ENCODE peak calls at places on chromosome 2, in seven cellular contexts. One of them, this sample, is unnamed. For H3K4me1, the result is how much of the 10 kb centered on the place peaks cover.

GRCh38 chr2:120625865-120626560 is 109.7 kb upstream of the GLI2 start:
- DNase-seq in HCT116: no peak
- DNase-seq in upper lobe of right lung: peak
- DNase-seq in GM23338: no peak
- DNase-seq in thyroid gland: peak
- DNase-seq in fibroblast of lung: no peak
- DNase-seq in A673: no peak
- DNase-seq in this sample: no peak

GRCh38 chr2:58268685-58269084 is 27.6 kb upstream of the FANCL start:
- DNase-seq in HCT116: no peak
- DNase-seq in upper lobe of right lung: no peak
- DNase-seq in GM23338: no peak
- DNase-seq in thyroid gland: no peak
- DNase-seq in fibroblast of lung: no peak
- DNase-seq in A673: no peak
- DNase-seq in this sample: no peak

GRCh38 chr2:38192976-38193375 is 117.0 kb upstream of the CYP1B1 start:
- DNase-seq in HCT116: no peak
- DNase-seq in upper lobe of right lung: no peak
- DNase-seq in GM23338: peak
- DNase-seq in thyroid gland: no peak
- DNase-seq in fibroblast of lung: no peak
- DNase-seq in A673: no peak
- DNase-seq in this sample: no peak

GRCh38 chr2:78999410-78999809 is 26.1 kb upstream of the REG3G start:
- DNase-seq in HCT116: no peak
- DNase-seq in upper lobe of right lung: no peak
- DNase-seq in GM23338: peak
- DNase-seq in thyroid gland: no peak
- DNase-seq in fibroblast of lung: no peak
- DNase-seq in A673: peak
- DNase-seq in this sample: peak

GRCh38 chr2:104606056-104606455 is 247.9 kb upstream of the POU3F3 start:
- DNase-seq in HCT116: no peak
- DNase-seq in upper lobe of right lung: no peak
- DNase-seq in GM23338: no peak
- DNase-seq in thyroid gland: no peak
- DNase-seq in fibroblast of lung: peak
- DNase-seq in A673: no peak
- DNase-seq in this sample: no peak

GRCh38 chr2:157587576-157587975 is 41.1 kb downstream of the ACVR1C start:
- DNase-seq in HCT116: no peak
- DNase-seq in upper lobe of right lung: no peak
- DNase-seq in GM23338: no peak
- DNase-seq in thyroid gland: no peak
- DNase-seq in fibroblast of lung: peak
- DNase-seq in A673: no peak
- DNase-seq in this sample: peak

GRCh38 chr2:168851674-168852320 is 38.4 kb downstream of the SPC25 start:
- DNase-seq in HCT116: peak
- DNase-seq in upper lobe of right lung: no peak
- DNase-seq in GM23338: no peak
- DNase-seq in thyroid gland: peak
- DNase-seq in fibroblast of lung: peak
- DNase-seq in A673: peak
- DNase-seq in this sample: no peak

GRCh38 chr2:204299766-204300165 is 245.5 kb upstream of the PARD3B start:
- DNase-seq in HCT116: no peak
- DNase-seq in upper lobe of right lung: no peak
- DNase-seq in GM23338: no peak
- DNase-seq in thyroid gland: no peak
- DNase-seq in fibroblast of lung: no peak
- DNase-seq in A673: no peak
- DNase-seq in this sample: no peak

GRCh38 chr2:19883486-19883885 is 18.3 kb downstream of the TTC32 start:
- DNase-seq in HCT116: no peak
- DNase-seq in upper lobe of right lung: no peak
- DNase-seq in GM23338: no peak
- DNase-seq in thyroid gland: peak
- DNase-seq in fibroblast of lung: no peak
- DNase-seq in A673: no peak
- DNase-seq in this sample: no peak

DNA sequence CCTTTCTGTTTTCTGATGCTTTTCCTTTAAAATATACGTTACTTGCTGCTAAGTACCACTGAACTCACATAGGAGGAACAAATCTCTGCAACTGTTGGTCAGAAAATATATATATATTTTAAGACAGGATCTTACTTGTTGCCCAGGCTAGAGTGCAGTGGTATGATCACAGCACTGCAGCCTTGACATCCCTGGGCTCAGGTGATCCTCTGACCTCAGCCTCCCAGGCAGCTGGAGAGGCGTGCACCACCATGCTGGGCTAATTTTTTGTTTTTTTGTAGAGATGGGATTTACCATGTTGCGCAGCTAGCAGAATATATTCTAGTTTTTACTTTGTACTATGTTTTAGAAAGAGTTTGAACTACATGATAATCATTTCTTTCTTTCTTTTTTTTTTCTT is 51.5 kb downstream of the EHBP1 start:
- DNase-seq in HCT116: no peak
- DNase-seq in upper lobe of right lung: no peak
- DNase-seq in GM23338: no peak
- DNase-seq in thyroid gland: no peak
- DNase-seq in fibroblast of lung: no peak
- DNase-seq in A673: no peak
- DNase-seq in this sample: no peak
- H3K4me1 ChIP-seq in HCT116: under half
- H3K4me1 ChIP-seq in upper lobe of right lung: under half
- H3K4me1 ChIP-seq in GM23338: under half
- H3K4me1 ChIP-seq in thyroid gland: under half
- H3K4me1 ChIP-seq in fibroblast of lung: under half
- H3K4me1 ChIP-seq in A673: under half
- H3K4me1 ChIP-seq in this sample: under half

GRCh38 chr2:21800356-21800755 is 676.6 kb downstream of the TDRD15 start:
- DNase-seq in HCT116: no peak
- DNase-seq in upper lobe of right lung: no peak
- DNase-seq in GM23338: no peak
- DNase-seq in thyroid gland: no peak
- DNase-seq in fibroblast of lung: no peak
- DNase-seq in A673: no peak
- DNase-seq in this sample: no peak

GRCh38 chr2:21804151-21804550 is 680.4 kb downstream of the TDRD15 start:
- DNase-seq in HCT116: no peak
- DNase-seq in upper lobe of right lung: no peak
- DNase-seq in GM23338: no peak
- DNase-seq in thyroid gland: no peak
- DNase-seq in fibroblast of lung: no peak
- DNase-seq in A673: no peak
- DNase-seq in this sample: no peak

GRCh38 chr2:21803550-21803949 is 679.8 kb downstream of the TDRD15 start:
- DNase-seq in HCT116: no peak
- DNase-seq in upper lobe of right lung: no peak
- DNase-seq in GM23338: no peak
- DNase-seq in thyroid gland: no peak
- DNase-seq in fibroblast of lung: no peak
- DNase-seq in A673: no peak
- DNase-seq in this sample: no peak
- H3K4me1 ChIP-seq in HCT116: under half
- H3K4me1 ChIP-seq in upper lobe of right lung: under half
- H3K4me1 ChIP-seq in GM23338: under half
- H3K4me1 ChIP-seq in thyroid gland: under half
- H3K4me1 ChIP-seq in fibroblast of lung: under half
- H3K4me1 ChIP-seq in A673: under half
- H3K4me1 ChIP-seq in this sample: under half

GRCh38 chr2:237669129-237669627 is 41.8 kb downstream of the LRRFIP1 start:
- DNase-seq in HCT116: no peak
- DNase-seq in upper lobe of right lung: no peak
- DNase-seq in GM23338: no peak
- DNase-seq in thyroid gland: no peak
- DNase-seq in fibroblast of lung: no peak
- DNase-seq in A673: no peak
- DNase-seq in this sample: no peak

GRCh38 chr2:237671466-237672173 is 44.2 kb downstream of the LRRFIP1 start:
- DNase-seq in HCT116: no peak
- DNase-seq in upper lobe of right lung: peak
- DNase-seq in GM23338: no peak
- DNase-seq in thyroid gland: no peak
- DNase-seq in fibroblast of lung: no peak
- DNase-seq in A673: no peak
- DNase-seq in this sample: no peak

GRCh38 chr2:237669628-237670351 is 42.4 kb downstream of the LRRFIP1 start:
- DNase-seq in HCT116: no peak
- DNase-seq in upper lobe of right lung: peak
- DNase-seq in GM23338: no peak
- DNase-seq in thyroid gland: peak
- DNase-seq in fibroblast of lung: peak
- DNase-seq in A673: peak
- DNase-seq in this sample: no peak

GRCh38 chr2:237672731-237673129 is 45.3 kb downstream of the LRRFIP1 start:
- DNase-seq in HCT116: no peak
- DNase-seq in upper lobe of right lung: no peak
- DNase-seq in GM23338: no peak
- DNase-seq in thyroid gland: no peak
- DNase-seq in fibroblast of lung: no peak
- DNase-seq in A673: no peak
- DNase-seq in this sample: no peak

GRCh38 chr2:237670641-237671040 is 43.3 kb downstream of the LRRFIP1 start:
- DNase-seq in HCT116: no peak
- DNase-seq in upper lobe of right lung: peak
- DNase-seq in GM23338: no peak
- DNase-seq in thyroid gland: no peak
- DNase-seq in fibroblast of lung: no peak
- DNase-seq in A673: no peak
- DNase-seq in this sample: no peak
- H3K4me1 ChIP-seq in HCT116: under half
- H3K4me1 ChIP-seq in upper lobe of right lung: under half
- H3K4me1 ChIP-seq in GM23338: under half
- H3K4me1 ChIP-seq in thyroid gland: under half
- H3K4me1 ChIP-seq in fibroblast of lung: under half
- H3K4me1 ChIP-seq in A673: under half
- H3K4me1 ChIP-seq in this sample: under half

DNA sequence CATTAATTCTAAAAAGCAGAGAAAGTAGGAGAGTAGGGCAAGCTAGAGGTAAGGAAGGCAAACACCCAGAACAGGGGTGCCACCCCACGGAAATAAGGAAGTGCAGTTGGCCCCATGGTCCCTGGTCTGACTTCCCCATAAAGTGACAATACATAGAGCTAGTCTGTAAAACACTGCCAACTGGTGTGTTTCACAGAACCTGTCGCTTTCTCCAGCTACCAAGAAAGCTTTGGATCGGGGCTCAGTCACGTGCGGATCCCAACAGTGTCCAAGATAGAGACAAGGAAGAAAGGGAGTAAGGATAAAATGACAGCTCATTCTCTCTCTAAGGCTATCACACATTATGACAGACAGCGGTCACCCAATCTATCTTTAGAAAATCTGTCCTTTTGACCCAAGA is 36.4 kb downstream of the TBC1D8 start:
- DNase-seq in HCT116: no peak
- DNase-seq in upper lobe of right lung: no peak
- DNase-seq in GM23338: no peak
- DNase-seq in thyroid gland: no peak
- DNase-seq in fibroblast of lung: no peak
- DNase-seq in A673: no peak
- DNase-seq in this sample: no peak
- H3K4me1 ChIP-seq in HCT116: half or more
- H3K4me1 ChIP-seq in upper lobe of right lung: under half
- H3K4me1 ChIP-seq in GM23338: half or more
- H3K4me1 ChIP-seq in thyroid gland: under half
- H3K4me1 ChIP-seq in fibroblast of lung: under half
- H3K4me1 ChIP-seq in A673: under half
- H3K4me1 ChIP-seq in this sample: under half

This sample was measured in neural progenitor cell.